ENCODE peak calls at places on chromosome 1, in five cellular contexts. O, T, R, X and C are unnamed samples.

GRCh38 chr1:188027613-188028012 is 1198.9 kb downstream of the PLA2G4A start:
- DNase-seq in O (no peak), T (no peak), R (peak), X (peak), C (no peak)

GRCh38 chr1:200364831-200365230 is 45.0 kb downstream of the ZNF281 start:
- DNase-seq in O (no peak), T (no peak), R (no peak), X (no peak), C (no peak)

GRCh38 chr1:48725331-48725730 is 51.4 kb downstream of the BEND5 start:
- DNase-seq in O (no peak), T (no peak), R (no peak), X (no peak), C (no peak)

GRCh38 chr1:27614625-27615344 is 10.8 kb upstream of the AHDC1 start:
- DNase-seq in O (no peak), T (no peak), R (no peak), X (no peak), C (no peak)

GRCh38 chr1:245361056-245361455 is 206.3 kb downstream of the KIF26B start:
- DNase-seq in O (no peak), T (no peak), R (no peak), X (no peak), C (no peak)

GRCh38 chr1:150789396-150789795 is 18.7 kb downstream of the CTSK start:
- DNase-seq in O (no peak), T (no peak), R (no peak), X (no peak), C (no peak)

GRCh38 chr1:46205794-46206193 is 2.7 kb downstream of the LURAP1 start:
- DNase-seq in O (no peak), T (no peak), R (no peak), X (no peak), C (no peak)

GRCh38 chr1:154911691-154912550 is 24.6 kb downstream of the PMVK start:
- DNase-seq in O (no peak), T (no peak), R (no peak), X (no peak), C (no peak)

GRCh38 chr1:165580931-165581871 is 37.4 kb downstream of the LRRC52 start:
- DNase-seq in O (no peak), T (no peak), R (no peak), X (no peak), C (no peak)

GRCh38 chr1:41954533-41954944 is 35.8 kb upstream of the HIVEP3 start:
- DNase-seq in O (no peak), T (no peak), R (peak), X (no peak), C (no peak)

GRCh38 chr1:218171302-218171893 is 113.7 kb upstream of the RRP15 start:
- DNase-seq in O (no peak), T (no peak), R (no peak), X (peak), C (peak)

GRCh38 chr1:227740401-227740960 is 5.2 kb downstream of the SNAP47 start:
- DNase-seq in O (no peak), T (no peak), R (no peak), X (no peak), C (no peak)

GRCh38 chr1:47529520-47530098 is 91.8 kb downstream of the FOXD2 start:
- DNase-seq in O (no peak), T (no peak), R (no peak), X (no peak), C (no peak)

GRCh38 chr1:1069711-1070676 is 4.1 kb downstream of the RNF223 start:
- DNase-seq in O (no peak), T (no peak), R (no peak), X (no peak), C (peak)

GRCh38 chr1:42786097-42786496 is 1.3 kb downstream of the TMEM269 start:
- DNase-seq in O (no peak), T (no peak), R (no peak), X (no peak), C (no peak)

GRCh38 chr1:180962178-180962577 is 49.5 kb downstream of the KIAA1614 start:
- DNase-seq in O (no peak), T (no peak), R (peak), X (no peak), C (no peak)

GRCh38 chr1:107004421-107004820 is 52.1 kb upstream of the PRMT6 start:
- DNase-seq in O (no peak), T (no peak), R (peak), X (no peak), C (no peak)

GRCh38 chr1:53372501-53372951 is 44.7 kb upstream of the LRP8 start:
- DNase-seq in O (peak), T (no peak), R (no peak), X (no peak), C (no peak)

GRCh38 chr1:38735651-38736161 is 123.9 kb downstream of the RRAGC start:
- DNase-seq in O (no peak), T (no peak), R (peak), X (no peak), C (no peak)

GRCh38 chr1:241208910-241209414 is 148.0 kb downstream of the RGS7 start:
- DNase-seq in O (no peak), T (no peak), R (no peak), X (no peak), C (no peak)

GRCh38 chr1:51574796-51575195 is 42.1 kb upstream of the OSBPL9 start:
- DNase-seq in O (no peak), T (no peak), R (no peak), X (no peak), C (no peak)